ENCODE peak calls at places on chromosomes 2 and 18, in ten cellular contexts. N is tibial nerve, H is testis, L is transverse colon, K is hepatocyte, E is adrenal gland, M is brain microvascular endothelial cell, O is fibroblast of lung, Z is AG04450, C is ovary. W is an unnamed sample.

GRCh38 chr2:1613731-1614354 is 130.5 kb downstream of the PXDN start:
- DNase-seq in L (no peak), O (no peak), N (no peak), C (no peak), K (no peak), H (no peak), Z (no peak), E (no peak), M (peak; percentile 78), W (no peak)

GRCh38 chr2:181306785-181307184 is 150.4 kb upstream of the ITGA4 start:
- DNase-seq in C (no peak), Z (no peak), H (no peak), K (no peak), L (no peak), M (no peak), E (no peak), N (no peak), O (peak; percentile 23), W (no peak)

GRCh38 chr2:98710709-98711108 is 20.2 kb downstream of the MGAT4A start:
- DNase-seq in K (no peak), C (no peak), O (no peak), M (no peak), H (no peak), Z (no peak), N (no peak), L (no peak), E (no peak), W (no peak)

GRCh38 chr2:127146071-127146725 is 39.2 kb upstream of the BIN1 start:
- DNase-seq in L (no peak), E (peak; percentile 38), N (no peak), M (no peak), Z (no peak), H (peak; percentile 44), O (no peak), K (no peak), C (no peak), W (no peak)

GRCh38 chr18:32884543-32884942 is 111.7 kb upstream of the KLHL14 start:
- DNase-seq in C (no peak), N (no peak), O (no peak), M (no peak), Z (no peak), K (no peak), E (no peak), L (no peak), H (no peak), W (no peak)

GRCh38 chr2:236345081-236345714 is 81.0 kb upstream of the ASB18 start:
- DNase-seq in Z (no peak), C (no peak), N (no peak), O (no peak), L (no peak), H (no peak), E (no peak), K (no peak), M (no peak), W (no peak)

GRCh38 chr2:239345251-239345650 is 55.6 kb downstream of the HDAC4 start:
- DNase-seq in K (no peak), N (no peak), L (no peak), O (no peak), H (no peak), E (no peak), M (no peak), Z (no peak), C (no peak), W (no peak)

GRCh38 chr18:55477537-55478300 is 110.3 kb downstream of the TCF4 start:
- DNase-seq in C (no peak), H (no peak), O (peak; percentile 76), L (no peak), Z (no peak), N (peak; percentile 27), M (no peak), K (peak; percentile 22), E (peak; percentile 77), W (peak; percentile 67)

GRCh38 chr2:235027558-235028214 is 75.9 kb downstream of the SH3BP4 start:
- DNase-seq in H (peak; percentile 53), M (peak; percentile 73), N (no peak), O (peak; percentile 76), Z (no peak), C (no peak), K (no peak), E (peak; percentile 82), L (no peak), W (no peak)

GRCh38 chr2:140353541-140353940 is 1573.4 kb upstream of the NXPH2 start:
- DNase-seq in M (peak; percentile 35), H (no peak), K (no peak), N (no peak), E (no peak), Z (no peak), L (no peak), C (no peak), O (peak; percentile 83), W (no peak)

GRCh38 chr18:39389800-39390379 is 1824.3 kb upstream of the CELF4 start:
- DNase-seq in E (no peak), O (peak; percentile 28), Z (no peak), C (no peak), K (no peak), N (no peak), H (no peak), M (no peak), L (no peak), W (peak; percentile 7)

GRCh38 chr2:148534416-148535205 is 109.9 kb upstream of the EPC2 start:
- DNase-seq in E (peak; percentile 49), Z (no peak), M (no peak), O (peak; percentile 48), K (peak; percentile 17), H (peak; percentile 50), L (no peak), N (peak; percentile 52), C (peak; percentile 39), W (peak; percentile 54)

GRCh38 chr2:71129891-71130324 is at the start of gene MCEE:
- DNase-seq in C (peak; percentile 86), O (peak; percentile 85), E (peak; percentile 96), L (peak; percentile 92), K (peak; percentile 95), N (peak; percentile 84), H (peak; percentile 95), Z (peak; percentile 0), M (peak; percentile 85), W (peak; percentile 90)

GRCh38 chr2:27720004-27720551 is 51.4 kb upstream of the MRPL33 start:
- DNase-seq in H (no peak), N (no peak), C (peak; percentile 70), O (peak; percentile 96), L (no peak), K (peak; percentile 86), Z (peak; percentile 85), E (peak; percentile 79), M (peak; percentile 92), W (peak; percentile 87)

DNA sequence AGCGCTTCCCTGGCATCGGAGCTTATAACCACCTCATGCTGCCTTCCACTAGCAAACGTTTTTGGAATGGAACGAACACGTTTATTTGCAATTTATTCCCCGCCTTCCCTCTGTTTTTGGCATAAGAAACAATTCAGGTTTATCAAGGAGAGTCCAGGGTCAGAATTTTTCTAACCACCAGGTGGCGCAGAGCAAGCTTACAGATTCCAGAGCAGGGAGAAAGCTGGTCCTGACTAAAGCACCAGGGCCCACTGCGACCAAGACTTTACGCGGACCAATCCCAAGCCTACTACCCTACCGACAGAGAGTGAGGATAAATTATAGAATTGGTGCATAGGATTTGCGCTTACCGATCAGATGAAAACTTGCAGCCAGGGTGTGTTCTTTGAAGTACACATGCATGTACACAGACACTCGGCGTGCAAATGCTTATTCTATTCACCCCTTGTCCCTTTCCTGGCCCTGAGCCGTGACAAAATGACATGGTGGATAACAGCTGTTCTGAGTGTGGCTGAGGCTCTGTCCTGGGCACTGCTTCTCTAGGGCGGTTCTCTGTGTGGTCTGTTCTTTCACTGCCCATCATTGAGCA is 34.7 kb downstream of the NAPG start:
- DNase-seq in C (peak; percentile 74), E (peak; percentile 93), O (peak; percentile 81), L (peak; percentile 59), K (peak; percentile 85), Z (peak; percentile 53), H (peak; percentile 88), N (peak; percentile 98), M (peak; percentile 78), W (peak; percentile 82)
- H3K4me3 ChIP-seq in C (no peak overlapping the region), E (no peak overlapping the region), O (peak overlapping the region; percentile 12), L (no peak overlapping the region), K (no peak overlapping the region), Z (peak overlapping the region; percentile 31), H (no peak overlapping the region), N (peak overlapping the region; percentile 38), M (peak overlapping the region; percentile 24), W (no peak overlapping the region)

DNA sequence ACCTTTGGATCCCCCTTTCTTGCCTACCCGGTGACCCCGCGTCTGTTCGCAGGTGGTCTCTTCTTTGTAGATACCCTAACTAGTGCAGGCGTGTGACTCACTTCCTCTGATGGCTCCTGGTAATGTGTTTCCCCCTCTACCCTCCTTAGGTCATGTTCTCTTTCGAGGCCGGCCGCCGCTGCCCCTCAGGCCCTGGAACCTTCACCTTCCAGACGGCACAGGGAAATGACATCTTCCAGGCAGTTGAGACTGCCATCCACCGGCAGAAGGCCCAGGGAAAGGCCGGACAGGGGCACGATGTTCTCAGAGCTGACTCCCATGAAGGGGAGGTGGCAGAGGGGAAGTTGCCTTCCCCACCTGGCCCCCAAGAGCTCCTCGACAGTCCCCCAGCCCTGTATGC is 1.6 kb downstream of the DOK1 start:
- DNase-seq in E (no peak), M (no peak), K (no peak), Z (no peak), O (no peak), L (no peak), C (no peak), N (no peak), H (no peak), W (no peak)
- H3K27ac ChIP-seq in E (peak overlapping the region; percentile 17), M (no peak overlapping the region), K (no peak overlapping the region), Z (no peak overlapping the region), O (no peak overlapping the region), L (peak overlapping the region; percentile 91), C (no peak overlapping the region), N (peak overlapping the region; percentile 98), H (no peak overlapping the region), W (no peak overlapping the region)

DNA sequence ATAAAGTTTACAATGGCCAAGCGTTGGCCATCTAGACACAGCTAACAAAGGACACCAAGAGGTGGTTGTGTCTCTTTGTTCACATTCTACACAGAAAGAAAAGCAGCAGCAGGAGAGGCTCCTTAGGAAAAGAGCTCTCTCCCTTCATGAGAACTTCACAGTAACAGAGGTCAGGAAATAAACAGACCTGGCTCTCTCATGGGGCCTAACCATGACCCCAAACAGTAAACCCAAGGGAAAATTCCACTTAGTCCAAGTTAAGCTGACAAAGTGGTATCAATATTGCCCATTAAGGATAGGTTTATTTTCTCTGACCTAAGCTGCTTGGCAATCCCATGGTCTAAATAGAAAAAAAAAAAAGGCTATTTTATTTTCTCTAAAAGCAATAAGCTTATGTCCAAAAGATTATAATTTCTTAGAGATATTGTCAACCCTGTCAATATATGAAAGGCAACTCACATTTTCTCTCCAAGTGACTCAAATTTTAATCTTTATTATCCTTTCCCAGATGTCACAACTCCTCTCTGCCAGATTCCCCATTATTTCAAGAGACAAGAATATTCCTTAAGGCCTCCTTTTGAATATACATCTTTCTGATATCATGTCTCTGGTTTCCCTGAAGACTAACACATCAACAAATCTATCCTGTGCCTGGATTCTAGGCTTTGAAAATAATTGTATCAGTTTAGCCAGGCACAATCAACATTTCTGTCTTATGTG is 91.0 kb downstream of the UPP2 start:
- DNase-seq in C (no peak), M (no peak), L (no peak), N (no peak), Z (no peak), O (no peak), E (no peak), H (no peak), K (no peak), W (no peak)
- TF ChIP-seq CTCF in C (no peak), M (no peak), L (no peak), N (no peak), Z (no peak), O (no peak), E (no peak), H (no peak), K (no peak), W (no peak)

GRCh38 chr18:73691118-73691517 is 456.5 kb downstream of the FBXO15 start:
- DNase-seq in H (no peak), L (no peak), Z (peak; percentile 77), M (peak; percentile 68), C (no peak), N (no peak), E (no peak), O (peak; percentile 64), K (no peak), W (peak; percentile 63)
- H3K4me3 ChIP-seq in H (no peak overlapping the region), L (no peak overlapping the region), Z (peak overlapping the region; percentile 52), M (no peak overlapping the region), C (no peak overlapping the region), N (no peak overlapping the region), E (no peak overlapping the region), O (no peak overlapping the region), K (no peak overlapping the region), W (no peak overlapping the region)